ENCODE peak calls at places on chromosomes 3 and 15, in eight cellular contexts. One of them, this sample, is unnamed.

GRCh38 chr3:42066516-42067181 is 24.5 kb upstream of the TRAK1 start:
- DNase-seq in CD8-positive, alpha-beta T cell: no peak
- DNase-seq in esophagus muscularis mucosa: no peak
- DNase-seq in GM20000: no peak
- DNase-seq in IMR-90: peak; percentile 74
- DNase-seq in AG09309: no peak
- DNase-seq in retinal pigment epithelial cell: no peak
- DNase-seq in AG10803: peak; percentile 90
- DNase-seq in this sample: peak; percentile 67

GRCh38 chr3:162211470-162211869 is 714.9 kb downstream of the OTOL1 start:
- DNase-seq in AG09309: no peak
- DNase-seq in GM20000: no peak
- DNase-seq in AG10803: peak; percentile 3
- DNase-seq in retinal pigment epithelial cell: no peak
- DNase-seq in esophagus muscularis mucosa: no peak
- DNase-seq in CD8-positive, alpha-beta T cell: no peak
- DNase-seq in IMR-90: no peak
- DNase-seq in this sample: no peak

GRCh38 chr3:33636125-33636855 is 81.8 kb downstream of the CLASP2 start:
- DNase-seq in retinal pigment epithelial cell: peak; percentile 26
- DNase-seq in CD8-positive, alpha-beta T cell: no peak
- DNase-seq in AG09309: peak; percentile 35
- DNase-seq in GM20000: peak; percentile 40
- DNase-seq in IMR-90: peak; percentile 78
- DNase-seq in esophagus muscularis mucosa: no peak
- DNase-seq in AG10803: peak; percentile 77
- DNase-seq in this sample: peak; percentile 66

GRCh38 chr15:45993508-45993907 is 358.7 kb downstream of the SQOR start:
- DNase-seq in AG09309: no peak
- DNase-seq in esophagus muscularis mucosa: no peak
- DNase-seq in AG10803: no peak
- DNase-seq in CD8-positive, alpha-beta T cell: no peak
- DNase-seq in IMR-90: no peak
- DNase-seq in retinal pigment epithelial cell: no peak
- DNase-seq in GM20000: no peak
- DNase-seq in this sample: no peak

GRCh38 chr3:171542976-171543375 is 82.8 kb upstream of the TNIK start:
- DNase-seq in IMR-90: no peak
- DNase-seq in AG09309: no peak
- DNase-seq in GM20000: no peak
- DNase-seq in retinal pigment epithelial cell: no peak
- DNase-seq in CD8-positive, alpha-beta T cell: no peak
- DNase-seq in esophagus muscularis mucosa: peak; percentile 60
- DNase-seq in AG10803: no peak
- DNase-seq in this sample: no peak

GRCh38 chr3:38371541-38372213 is 25.1 kb downstream of the XYLB start:
- DNase-seq in CD8-positive, alpha-beta T cell: no peak
- DNase-seq in retinal pigment epithelial cell: no peak
- DNase-seq in GM20000: no peak
- DNase-seq in AG10803: no peak
- DNase-seq in IMR-90: no peak
- DNase-seq in AG09309: no peak
- DNase-seq in esophagus muscularis mucosa: no peak
- DNase-seq in this sample: no peak

GRCh38 chr3:40719660-40720287 is 195.0 kb downstream of the ZNF621 start:
- DNase-seq in AG10803: no peak
- DNase-seq in esophagus muscularis mucosa: peak; percentile 86
- DNase-seq in GM20000: no peak
- DNase-seq in retinal pigment epithelial cell: no peak
- DNase-seq in AG09309: no peak
- DNase-seq in IMR-90: no peak
- DNase-seq in CD8-positive, alpha-beta T cell: no peak
- DNase-seq in this sample: peak; percentile 9

GRCh38 chr3:150970665-150971327 is 1.7 kb downstream of the CLRN1 start:
- DNase-seq in retinal pigment epithelial cell: peak; percentile 61
- DNase-seq in AG10803: peak; percentile 46
- DNase-seq in IMR-90: peak; percentile 69
- DNase-seq in CD8-positive, alpha-beta T cell: no peak
- DNase-seq in esophagus muscularis mucosa: no peak
- DNase-seq in GM20000: no peak
- DNase-seq in AG09309: peak; percentile 10
- DNase-seq in this sample: no peak

GRCh38 chr3:40042752-40043443 is 233.5 kb downstream of the MYRIP start:
- DNase-seq in AG10803: peak; percentile 20
- DNase-seq in GM20000: no peak
- DNase-seq in retinal pigment epithelial cell: no peak
- DNase-seq in AG09309: no peak
- DNase-seq in esophagus muscularis mucosa: no peak
- DNase-seq in IMR-90: no peak
- DNase-seq in CD8-positive, alpha-beta T cell: no peak
- DNase-seq in this sample: no peak

GRCh38 chr3:194832346-194833104 is 146.8 kb downstream of the FAM43A start:
- DNase-seq in AG09309: peak; percentile 21
- DNase-seq in AG10803: no peak
- DNase-seq in IMR-90: no peak
- DNase-seq in retinal pigment epithelial cell: no peak
- DNase-seq in esophagus muscularis mucosa: no peak
- DNase-seq in CD8-positive, alpha-beta T cell: no peak
- DNase-seq in GM20000: no peak
- DNase-seq in this sample: no peak

GRCh38 chr3:165040186-165040585 is 38.1 kb downstream of the SI start:
- DNase-seq in CD8-positive, alpha-beta T cell: no peak
- DNase-seq in IMR-90: no peak
- DNase-seq in AG09309: no peak
- DNase-seq in esophagus muscularis mucosa: no peak
- DNase-seq in GM20000: no peak
- DNase-seq in retinal pigment epithelial cell: no peak
- DNase-seq in AG10803: no peak
- DNase-seq in this sample: no peak

GRCh38 chr3:49124991-49125670 is 4.5 kb upstream of the USP19 start:
- DNase-seq in IMR-90: peak; percentile 59
- DNase-seq in AG10803: no peak
- DNase-seq in esophagus muscularis mucosa: no peak
- DNase-seq in AG09309: no peak
- DNase-seq in CD8-positive, alpha-beta T cell: no peak
- DNase-seq in GM20000: no peak
- DNase-seq in retinal pigment epithelial cell: no peak
- DNase-seq in this sample: peak; percentile 28

GRCh38 chr3:117844676-117845075 is 1135.1 kb downstream of the TUSC7 start:
- DNase-seq in AG09309: no peak
- DNase-seq in GM20000: no peak
- DNase-seq in retinal pigment epithelial cell: no peak
- DNase-seq in AG10803: peak; percentile 4
- DNase-seq in IMR-90: peak; percentile 61
- DNase-seq in esophagus muscularis mucosa: no peak
- DNase-seq in CD8-positive, alpha-beta T cell: no peak
- DNase-seq in this sample: no peak

GRCh38 chr15:79065361-79065743 is 25.2 kb downstream of the RASGRF1 start:
- DNase-seq in esophagus muscularis mucosa: no peak
- DNase-seq in AG09309: no peak
- DNase-seq in IMR-90: no peak
- DNase-seq in AG10803: no peak
- DNase-seq in CD8-positive, alpha-beta T cell: no peak
- DNase-seq in GM20000: no peak
- DNase-seq in retinal pigment epithelial cell: no peak
- DNase-seq in this sample: no peak

GRCh38 chr3:50423543-50423942 is 64.2 kb upstream of the TMEM115 start:
- DNase-seq in AG09309: no peak
- DNase-seq in GM20000: no peak
- DNase-seq in IMR-90: no peak
- DNase-seq in CD8-positive, alpha-beta T cell: no peak
- DNase-seq in AG10803: no peak
- DNase-seq in esophagus muscularis mucosa: no peak
- DNase-seq in retinal pigment epithelial cell: no peak
- DNase-seq in this sample: no peak

GRCh38 chr3:24272875-24273274 is 221.8 kb downstream of the THRB start:
- DNase-seq in CD8-positive, alpha-beta T cell: no peak
- DNase-seq in AG09309: no peak
- DNase-seq in retinal pigment epithelial cell: no peak
- DNase-seq in AG10803: no peak
- DNase-seq in esophagus muscularis mucosa: no peak
- DNase-seq in IMR-90: no peak
- DNase-seq in GM20000: no peak
- DNase-seq in this sample: no peak

GRCh38 chr15:84731774-84732173 is 15.8 kb upstream of the SEC11A start:
- DNase-seq in AG10803: peak; percentile 95
- DNase-seq in GM20000: no peak
- DNase-seq in esophagus muscularis mucosa: no peak
- DNase-seq in CD8-positive, alpha-beta T cell: no peak
- DNase-seq in IMR-90: peak; percentile 81
- DNase-seq in AG09309: peak; percentile 68
- DNase-seq in retinal pigment epithelial cell: no peak
- DNase-seq in this sample: no peak

DNA sequence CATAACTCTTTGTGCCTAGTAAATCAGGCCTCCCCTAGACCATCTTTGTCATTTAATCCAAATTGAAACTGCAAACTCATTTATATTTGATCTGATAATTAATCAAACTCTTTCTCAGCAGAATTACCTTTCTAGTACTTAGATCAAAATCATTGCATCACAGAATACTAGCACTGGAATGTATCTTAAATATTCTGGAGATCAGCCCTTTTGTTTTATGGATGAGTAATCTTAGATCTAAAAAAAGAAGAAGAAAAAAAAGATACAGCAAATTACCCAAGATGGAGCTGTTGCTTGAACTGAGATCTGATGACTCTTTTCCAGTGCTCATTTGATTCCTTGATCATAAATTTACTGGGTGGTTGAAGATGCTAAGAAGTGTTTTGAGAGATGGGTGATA is 47.9 kb downstream of the NAALADL2 start:
- DNase-seq in retinal pigment epithelial cell: no peak
- DNase-seq in AG09309: no peak
- DNase-seq in AG10803: peak; percentile 8
- DNase-seq in esophagus muscularis mucosa: no peak
- DNase-seq in CD8-positive, alpha-beta T cell: no peak
- DNase-seq in GM20000: no peak
- DNase-seq in IMR-90: peak; percentile 43
- DNase-seq in this sample: no peak
- TF ChIP-seq CTCF in retinal pigment epithelial cell: no peak
- TF ChIP-seq CTCF in AG09309: no peak
- TF ChIP-seq CTCF in AG10803: no peak
- TF ChIP-seq CTCF in esophagus muscularis mucosa: no peak
- TF ChIP-seq CTCF in CD8-positive, alpha-beta T cell: no peak
- TF ChIP-seq CTCF in GM20000: no peak
- TF ChIP-seq CTCF in IMR-90: no peak
- TF ChIP-seq CTCF in this sample: no peak

GRCh38 chr3:192303235-192303634 is 424.1 kb downstream of the FGF12 start:
- DNase-seq in AG09309: no peak
- DNase-seq in CD8-positive, alpha-beta T cell: no peak
- DNase-seq in GM20000: no peak
- DNase-seq in esophagus muscularis mucosa: no peak
- DNase-seq in IMR-90: no peak
- DNase-seq in retinal pigment epithelial cell: no peak
- DNase-seq in AG10803: no peak
- DNase-seq in this sample: no peak

GRCh38 chr3:192296845-192297244 is 430.5 kb downstream of the FGF12 start:
- DNase-seq in AG10803: no peak
- DNase-seq in retinal pigment epithelial cell: no peak
- DNase-seq in esophagus muscularis mucosa: no peak
- DNase-seq in GM20000: no peak
- DNase-seq in IMR-90: no peak
- DNase-seq in AG09309: no peak
- DNase-seq in CD8-positive, alpha-beta T cell: no peak
- DNase-seq in this sample: no peak

DNA sequence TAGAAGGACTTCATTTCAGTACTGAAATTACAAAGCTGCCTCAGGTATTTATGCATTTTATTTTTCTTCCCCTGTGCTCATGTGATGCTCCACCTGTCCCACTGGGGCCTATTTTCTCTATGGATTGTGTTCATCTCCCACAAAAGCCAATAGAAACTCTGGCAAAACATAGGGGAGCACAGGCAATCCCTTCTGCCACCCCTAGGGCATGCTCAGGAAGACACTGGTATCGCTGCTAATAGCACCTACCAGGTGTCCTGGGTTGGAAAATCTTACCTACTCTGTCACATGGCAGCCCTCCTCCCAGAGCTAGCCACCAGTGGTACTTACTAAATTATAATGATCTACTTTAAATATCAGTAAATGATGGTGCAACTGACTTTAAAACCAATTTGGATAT is 427.4 kb downstream of the FGF12 start:
- DNase-seq in CD8-positive, alpha-beta T cell: no peak
- DNase-seq in esophagus muscularis mucosa: no peak
- DNase-seq in IMR-90: no peak
- DNase-seq in GM20000: no peak
- DNase-seq in AG10803: no peak
- DNase-seq in retinal pigment epithelial cell: no peak
- DNase-seq in AG09309: no peak
- DNase-seq in this sample: no peak
- TF ChIP-seq CTCF in CD8-positive, alpha-beta T cell: no peak
- TF ChIP-seq CTCF in esophagus muscularis mucosa: no peak
- TF ChIP-seq CTCF in IMR-90: no peak
- TF ChIP-seq CTCF in GM20000: no peak
- TF ChIP-seq CTCF in AG10803: no peak
- TF ChIP-seq CTCF in retinal pigment epithelial cell: peak; percentile 0
- TF ChIP-seq CTCF in AG09309: no peak
- TF ChIP-seq CTCF in this sample: no peak

GRCh38 chr3:190017575-190018288 is 103.0 kb downstream of the P3H2 start:
- DNase-seq in CD8-positive, alpha-beta T cell: no peak
- DNase-seq in AG09309: peak; percentile 46
- DNase-seq in retinal pigment epithelial cell: no peak
- DNase-seq in IMR-90: peak; percentile 84
- DNase-seq in GM20000: no peak
- DNase-seq in AG10803: peak; percentile 81
- DNase-seq in esophagus muscularis mucosa: no peak
- DNase-seq in this sample: peak; percentile 48

GRCh38 chr3:190019020-190019419 is 101.7 kb downstream of the P3H2 start:
- DNase-seq in IMR-90: no peak
- DNase-seq in retinal pigment epithelial cell: no peak
- DNase-seq in GM20000: no peak
- DNase-seq in CD8-positive, alpha-beta T cell: no peak
- DNase-seq in AG10803: no peak
- DNase-seq in AG09309: no peak
- DNase-seq in esophagus muscularis mucosa: no peak
- DNase-seq in this sample: no peak

GRCh38 chr3:190016966-190017365 is 103.7 kb downstream of the P3H2 start:
- DNase-seq in retinal pigment epithelial cell: no peak
- DNase-seq in GM20000: no peak
- DNase-seq in AG10803: no peak
- DNase-seq in esophagus muscularis mucosa: no peak
- DNase-seq in CD8-positive, alpha-beta T cell: no peak
- DNase-seq in IMR-90: no peak
- DNase-seq in AG09309: no peak
- DNase-seq in this sample: no peak

GRCh38 chr3:190018460-190018859 is 102.2 kb downstream of the P3H2 start:
- DNase-seq in CD8-positive, alpha-beta T cell: no peak
- DNase-seq in AG09309: no peak
- DNase-seq in AG10803: no peak
- DNase-seq in esophagus muscularis mucosa: no peak
- DNase-seq in GM20000: no peak
- DNase-seq in retinal pigment epithelial cell: no peak
- DNase-seq in IMR-90: no peak
- DNase-seq in this sample: no peak

GRCh38 chr3:190019840-190020239 is 100.9 kb downstream of the P3H2 start:
- DNase-seq in IMR-90: no peak
- DNase-seq in GM20000: no peak
- DNase-seq in esophagus muscularis mucosa: no peak
- DNase-seq in AG10803: no peak
- DNase-seq in retinal pigment epithelial cell: no peak
- DNase-seq in AG09309: no peak
- DNase-seq in CD8-positive, alpha-beta T cell: no peak
- DNase-seq in this sample: no peak
- TF ChIP-seq CTCF in IMR-90: no peak
- TF ChIP-seq CTCF in GM20000: no peak
- TF ChIP-seq CTCF in esophagus muscularis mucosa: no peak
- TF ChIP-seq CTCF in AG10803: no peak
- TF ChIP-seq CTCF in retinal pigment epithelial cell: peak; percentile 20
- TF ChIP-seq CTCF in AG09309: no peak
- TF ChIP-seq CTCF in CD8-positive, alpha-beta T cell: no peak
- TF ChIP-seq CTCF in this sample: peak; percentile 5

GRCh38 chr15:71136159-71137137 is 21.2 kb downstream of the THSD4 start:
- DNase-seq in CD8-positive, alpha-beta T cell: no peak
- DNase-seq in GM20000: no peak
- DNase-seq in esophagus muscularis mucosa: no peak
- DNase-seq in IMR-90: peak; percentile 90
- DNase-seq in AG10803: peak; percentile 72
- DNase-seq in retinal pigment epithelial cell: no peak
- DNase-seq in AG09309: peak; percentile 37
- DNase-seq in this sample: no peak
- TF ChIP-seq CTCF in CD8-positive, alpha-beta T cell: no peak
- TF ChIP-seq CTCF in GM20000: no peak
- TF ChIP-seq CTCF in esophagus muscularis mucosa: no peak
- TF ChIP-seq CTCF in IMR-90: peak; percentile 26
- TF ChIP-seq CTCF in AG10803: no peak
- TF ChIP-seq CTCF in retinal pigment epithelial cell: peak; percentile 32
- TF ChIP-seq CTCF in AG09309: peak; percentile 20
- TF ChIP-seq CTCF in this sample: no peak

This sample was measured in GM12865.